ENCODE peak calls at places on chromosome 5, in seven cellular contexts. One of them, this sample, is unnamed.
A peak's percentile ranks its signal among the peaks of the same experiment; 100 is the strongest.

GRCh38 chr5:68272289-68272688 is 56.7 kb downstream of the PIK3R1 start:
- DNase-seq in astrocyte of the cerebellum: no peak
- DNase-seq in Calu3: no peak
- DNase-seq in GM12865: no peak
- DNase-seq in heart left ventricle: no peak
- DNase-seq in GM23338: no peak
- DNase-seq in PC-3: peak; percentile 39
- DNase-seq in this sample: no peak

GRCh38 chr5:130678637-130679036 is 486.4 kb downstream of the HINT1 start:
- DNase-seq in astrocyte of the cerebellum: no peak
- DNase-seq in Calu3: no peak
- DNase-seq in GM12865: no peak
- DNase-seq in heart left ventricle: no peak
- DNase-seq in GM23338: no peak
- DNase-seq in PC-3: peak; percentile 7
- DNase-seq in this sample: no peak

GRCh38 chr5:178113141-178113787 is at the start of gene N4BP3:
- DNase-seq in astrocyte of the cerebellum: no peak
- DNase-seq in Calu3: peak; percentile 93
- DNase-seq in GM12865: peak; percentile 91
- DNase-seq in heart left ventricle: peak; percentile 65
- DNase-seq in GM23338: peak; percentile 91
- DNase-seq in PC-3: peak; percentile 58
- DNase-seq in this sample: no peak

GRCh38 chr5:155263381-155263780 is 249.8 kb downstream of the KIF4B start:
- DNase-seq in astrocyte of the cerebellum: no peak
- DNase-seq in Calu3: no peak
- DNase-seq in GM12865: no peak
- DNase-seq in heart left ventricle: no peak
- DNase-seq in GM23338: no peak
- DNase-seq in PC-3: no peak
- DNase-seq in this sample: no peak

GRCh38 chr5:153783278-153783677 is 255.4 kb downstream of the FAM114A2 start:
- DNase-seq in astrocyte of the cerebellum: no peak
- DNase-seq in Calu3: no peak
- DNase-seq in GM12865: no peak
- DNase-seq in heart left ventricle: no peak
- DNase-seq in GM23338: no peak
- DNase-seq in PC-3: no peak
- DNase-seq in this sample: no peak

GRCh38 chr5:124849774-124850173 is 103.3 kb upstream of the ZNF608 start:
- DNase-seq in astrocyte of the cerebellum: no peak
- DNase-seq in Calu3: no peak
- DNase-seq in GM12865: no peak
- DNase-seq in heart left ventricle: no peak
- DNase-seq in GM23338: no peak
- DNase-seq in PC-3: no peak
- DNase-seq in this sample: no peak

GRCh38 chr5:151225071-151225470 is 1.2 kb upstream of the CCDC69 start:
- DNase-seq in astrocyte of the cerebellum: no peak
- DNase-seq in Calu3: no peak
- DNase-seq in GM12865: no peak
- DNase-seq in heart left ventricle: no peak
- DNase-seq in GM23338: no peak
- DNase-seq in PC-3: no peak
- DNase-seq in this sample: no peak

GRCh38 chr5:170633235-170634041 is 129.6 kb downstream of the KCNIP1 start:
- DNase-seq in astrocyte of the cerebellum: peak; percentile 69
- DNase-seq in Calu3: peak; percentile 48
- DNase-seq in GM12865: no peak
- DNase-seq in heart left ventricle: peak; percentile 66
- DNase-seq in GM23338: peak; percentile 74
- DNase-seq in PC-3: peak; percentile 48
- DNase-seq in this sample: peak; percentile 44

GRCh38 chr5:42993516-42994284 is 46.4 kb downstream of the ANXA2R start:
- DNase-seq in astrocyte of the cerebellum: no peak
- DNase-seq in Calu3: no peak
- DNase-seq in GM12865: peak; percentile 72
- DNase-seq in heart left ventricle: peak; percentile 31
- DNase-seq in GM23338: no peak
- DNase-seq in PC-3: no peak
- DNase-seq in this sample: no peak

GRCh38 chr5:98096155-98096554 is 677.3 kb upstream of the RGMB start:
- DNase-seq in astrocyte of the cerebellum: peak; percentile 16
- DNase-seq in Calu3: no peak
- DNase-seq in GM12865: no peak
- DNase-seq in heart left ventricle: no peak
- DNase-seq in GM23338: peak; percentile 34
- DNase-seq in PC-3: peak; percentile 86
- DNase-seq in this sample: peak; percentile 34

GRCh38 chr5:121870489-121870888 is 18.8 kb downstream of the FTMT start:
- DNase-seq in astrocyte of the cerebellum: peak; percentile 22
- DNase-seq in Calu3: no peak
- DNase-seq in GM12865: no peak
- DNase-seq in heart left ventricle: no peak
- DNase-seq in GM23338: peak; percentile 19
- DNase-seq in PC-3: peak; percentile 31
- DNase-seq in this sample: no peak

GRCh38 chr5:55866485-55866884 is 15.3 kb downstream of the IL31RA start:
- DNase-seq in astrocyte of the cerebellum: no peak
- DNase-seq in Calu3: no peak
- DNase-seq in GM12865: no peak
- DNase-seq in heart left ventricle: no peak
- DNase-seq in GM23338: no peak
- DNase-seq in PC-3: no peak
- DNase-seq in this sample: no peak

GRCh38 chr5:172118891-172119290 is 69.1 kb downstream of the STK10 start:
- DNase-seq in astrocyte of the cerebellum: no peak
- DNase-seq in Calu3: no peak
- DNase-seq in GM12865: no peak
- DNase-seq in heart left ventricle: no peak
- DNase-seq in GM23338: no peak
- DNase-seq in PC-3: no peak
- DNase-seq in this sample: no peak

GRCh38 chr5:107213025-107213424 is 457.7 kb downstream of the EFNA5 start:
- DNase-seq in astrocyte of the cerebellum: no peak
- DNase-seq in Calu3: no peak
- DNase-seq in GM12865: no peak
- DNase-seq in heart left ventricle: no peak
- DNase-seq in GM23338: peak; percentile 17
- DNase-seq in PC-3: no peak
- DNase-seq in this sample: no peak

GRCh38 chr5:141822134-141822533 is 56.1 kb downstream of the PCDH1 start:
- DNase-seq in astrocyte of the cerebellum: no peak
- DNase-seq in Calu3: no peak
- DNase-seq in GM12865: no peak
- DNase-seq in heart left ventricle: no peak
- DNase-seq in GM23338: peak; percentile 3
- DNase-seq in PC-3: no peak
- DNase-seq in this sample: peak; percentile 28

GRCh38 chr5:39274388-39275085 is 55.2 kb upstream of the FYB1 start:
- DNase-seq in astrocyte of the cerebellum: no peak
- DNase-seq in Calu3: no peak
- DNase-seq in GM12865: peak; percentile 59
- DNase-seq in heart left ventricle: no peak
- DNase-seq in GM23338: no peak
- DNase-seq in PC-3: no peak
- DNase-seq in this sample: no peak

GRCh38 chr5:72509401-72509800 is 2.2 kb upstream of the ZNF366 start:
- DNase-seq in astrocyte of the cerebellum: no peak
- DNase-seq in Calu3: no peak
- DNase-seq in GM12865: no peak
- DNase-seq in heart left ventricle: peak; percentile 64
- DNase-seq in GM23338: no peak
- DNase-seq in PC-3: no peak
- DNase-seq in this sample: no peak

GRCh38 chr5:3182477-3182876 is 413.2 kb upstream of the IRX1 start:
- DNase-seq in astrocyte of the cerebellum: no peak
- DNase-seq in Calu3: no peak
- DNase-seq in GM12865: no peak
- DNase-seq in heart left ventricle: no peak
- DNase-seq in GM23338: no peak
- DNase-seq in PC-3: no peak
- DNase-seq in this sample: no peak

GRCh38 chr5:11815916-11816315 is 88.3 kb downstream of the CTNND2 start:
- DNase-seq in astrocyte of the cerebellum: no peak
- DNase-seq in Calu3: no peak
- DNase-seq in GM12865: no peak
- DNase-seq in heart left ventricle: no peak
- DNase-seq in GM23338: no peak
- DNase-seq in PC-3: no peak
- DNase-seq in this sample: no peak

GRCh38 chr5:175202461-175203065 is 241.4 kb downstream of the DRD1 start:
- DNase-seq in astrocyte of the cerebellum: peak; percentile 24
- DNase-seq in Calu3: no peak
- DNase-seq in GM12865: no peak
- DNase-seq in heart left ventricle: no peak
- DNase-seq in GM23338: no peak
- DNase-seq in PC-3: peak; percentile 65
- DNase-seq in this sample: no peak

GRCh38 chr5:171850354-171850947 is 64.8 kb downstream of the SMIM23 start:
- DNase-seq in astrocyte of the cerebellum: no peak
- DNase-seq in Calu3: no peak
- DNase-seq in GM12865: peak; percentile 17
- DNase-seq in heart left ventricle: no peak
- DNase-seq in GM23338: peak; percentile 90
- DNase-seq in PC-3: peak; percentile 59
- DNase-seq in this sample: no peak

GRCh38 chr5:149760700-149761187 is 30.6 kb downstream of the PPARGC1B start:
- DNase-seq in astrocyte of the cerebellum: no peak
- DNase-seq in Calu3: no peak
- DNase-seq in GM12865: no peak
- DNase-seq in heart left ventricle: no peak
- DNase-seq in GM23338: no peak
- DNase-seq in PC-3: no peak
- DNase-seq in this sample: no peak

DNA sequence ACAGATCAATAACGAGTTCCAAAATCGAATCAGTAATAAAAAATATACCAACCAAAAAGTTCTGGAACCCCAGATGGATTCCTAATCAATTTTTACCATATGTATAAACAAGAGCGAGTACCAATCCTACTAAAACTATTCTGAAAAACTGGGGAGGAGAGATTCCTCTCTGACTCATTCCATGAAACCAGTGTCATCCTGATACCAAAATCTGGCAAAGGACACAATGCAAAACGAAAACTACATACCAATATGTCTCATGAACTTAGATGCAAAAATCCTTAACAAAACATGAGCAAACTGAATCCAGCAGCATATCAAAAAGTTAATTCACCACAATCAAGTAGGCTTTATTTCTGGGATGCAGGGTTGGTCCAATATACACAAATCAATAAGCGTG is 30.5 kb upstream of the MACIR start:
- DNase-seq in astrocyte of the cerebellum: no peak
- DNase-seq in Calu3: no peak
- DNase-seq in GM12865: no peak
- DNase-seq in heart left ventricle: no peak
- DNase-seq in GM23338: no peak
- DNase-seq in PC-3: no peak
- DNase-seq in this sample: no peak
- TF ChIP-seq CTCF in astrocyte of the cerebellum: no peak
- TF ChIP-seq CTCF in Calu3: no peak
- TF ChIP-seq CTCF in GM12865: no peak
- TF ChIP-seq CTCF in heart left ventricle: no peak
- TF ChIP-seq CTCF in GM23338: no peak
- TF ChIP-seq CTCF in PC-3: no peak
- TF ChIP-seq CTCF in this sample: no peak

GRCh38 chr5:5342784-5343183 is 79.7 kb upstream of the ICE1 start:
- DNase-seq in astrocyte of the cerebellum: no peak
- DNase-seq in Calu3: no peak
- DNase-seq in GM12865: no peak
- DNase-seq in heart left ventricle: no peak
- DNase-seq in GM23338: no peak
- DNase-seq in PC-3: peak; percentile 59
- DNase-seq in this sample: no peak

GRCh38 chr5:5341531-5342292 is 80.8 kb upstream of the ICE1 start:
- DNase-seq in astrocyte of the cerebellum: no peak
- DNase-seq in Calu3: no peak
- DNase-seq in GM12865: no peak
- DNase-seq in heart left ventricle: no peak
- DNase-seq in GM23338: no peak
- DNase-seq in PC-3: peak; percentile 45
- DNase-seq in this sample: no peak

GRCh38 chr5:5339257-5339656 is 83.2 kb upstream of the ICE1 start:
- DNase-seq in astrocyte of the cerebellum: no peak
- DNase-seq in Calu3: no peak
- DNase-seq in GM12865: no peak
- DNase-seq in heart left ventricle: no peak
- DNase-seq in GM23338: no peak
- DNase-seq in PC-3: no peak
- DNase-seq in this sample: no peak

GRCh38 chr5:5343581-5343980 is 78.9 kb upstream of the ICE1 start:
- DNase-seq in astrocyte of the cerebellum: no peak
- DNase-seq in Calu3: no peak
- DNase-seq in GM12865: no peak
- DNase-seq in heart left ventricle: no peak
- DNase-seq in GM23338: no peak
- DNase-seq in PC-3: no peak
- DNase-seq in this sample: no peak

GRCh38 chr5:5340206-5340729 is 82.2 kb upstream of the ICE1 start:
- DNase-seq in astrocyte of the cerebellum: peak; percentile 91
- DNase-seq in Calu3: no peak
- DNase-seq in GM12865: no peak
- DNase-seq in heart left ventricle: peak; percentile 33
- DNase-seq in GM23338: peak; percentile 75
- DNase-seq in PC-3: peak; percentile 95
- DNase-seq in this sample: peak; percentile 69
- TF ChIP-seq CTCF in astrocyte of the cerebellum: peak; percentile 73
- TF ChIP-seq CTCF in Calu3: no peak
- TF ChIP-seq CTCF in GM12865: no peak
- TF ChIP-seq CTCF in heart left ventricle: peak; percentile 31
- TF ChIP-seq CTCF in GM23338: peak; percentile 53
- TF ChIP-seq CTCF in PC-3: peak; percentile 76
- TF ChIP-seq CTCF in this sample: peak; percentile 66

DNA sequence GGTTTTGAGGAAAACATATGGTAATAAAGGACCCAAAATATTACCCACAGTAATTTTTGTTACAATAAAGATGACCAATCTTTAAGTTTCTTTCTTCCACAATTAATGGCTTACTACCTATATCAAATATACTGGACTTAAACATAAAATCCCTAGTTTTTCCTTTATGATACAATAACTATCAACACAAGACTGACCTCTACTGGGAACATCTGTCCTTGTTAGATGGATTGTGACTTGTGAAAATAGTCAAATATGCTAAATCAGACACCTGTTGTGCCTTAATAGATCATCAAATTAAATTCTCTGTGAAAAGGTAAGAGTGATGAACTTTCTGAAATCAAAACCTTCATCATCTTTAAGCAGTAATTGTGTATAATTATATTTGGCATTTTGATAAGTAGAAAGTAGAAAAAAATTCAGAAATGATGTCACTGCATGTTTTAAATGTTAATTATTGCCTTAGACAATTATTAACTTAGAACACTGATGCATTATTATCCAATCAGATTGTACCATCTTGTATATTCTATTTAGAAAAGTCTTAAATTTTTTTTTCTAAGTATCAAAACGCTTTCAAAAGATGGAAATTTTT is 113.6 kb downstream of the DEPDC1B start:
- DNase-seq in astrocyte of the cerebellum: peak; percentile 8
- DNase-seq in Calu3: no peak
- DNase-seq in GM12865: peak; percentile 44
- DNase-seq in heart left ventricle: no peak
- DNase-seq in GM23338: peak; percentile 33
- DNase-seq in PC-3: peak; percentile 12
- DNase-seq in this sample: no peak
- TF ChIP-seq CTCF in astrocyte of the cerebellum: peak; percentile 21
- TF ChIP-seq CTCF in Calu3: no peak
- TF ChIP-seq CTCF in GM12865: peak; percentile 35
- TF ChIP-seq CTCF in heart left ventricle: peak; percentile 30
- TF ChIP-seq CTCF in GM23338: no peak
- TF ChIP-seq CTCF in PC-3: peak; percentile 57
- TF ChIP-seq CTCF in this sample: peak; percentile 29

GRCh38 chr5:15499528-15500325 is at the start of gene FBXL7:
- DNase-seq in astrocyte of the cerebellum: no peak
- DNase-seq in Calu3: no peak
- DNase-seq in GM12865: peak; percentile 22
- DNase-seq in heart left ventricle: peak; percentile 89
- DNase-seq in GM23338: peak; percentile 94
- DNase-seq in PC-3: peak; percentile 43
- DNase-seq in this sample: peak; percentile 48
- TF ChIP-seq CTCF in astrocyte of the cerebellum: no peak
- TF ChIP-seq CTCF in Calu3: no peak
- TF ChIP-seq CTCF in GM12865: no peak
- TF ChIP-seq CTCF in heart left ventricle: no peak
- TF ChIP-seq CTCF in GM23338: peak; percentile 29
- TF ChIP-seq CTCF in PC-3: no peak
- TF ChIP-seq CTCF in this sample: peak; percentile 35